ENCODE peak calls at places on chromosomes 12 and 14, in nine cellular contexts. A, P, M, L, Q, U, C, G and R are unnamed samples.

GRCh38 chr12:47360771-47361388 is 281.1 kb upstream of the AMIGO2 start:
- DNase-seq in A (no peak), P (peak), M (no peak), L (peak), Q (no peak), U (no peak), C (no peak), G (no peak), R (no peak)

GRCh38 chr12:26701604-26702215 is 131.3 kb downstream of the ITPR2 start:
- DNase-seq in A (no peak), P (no peak), M (no peak), L (peak), Q (no peak), U (peak), C (no peak), G (no peak), R (no peak)

GRCh38 chr14:104187931-104188726 is 49.7 kb downstream of the KIF26A start:
- DNase-seq in A (no peak), P (no peak), M (peak), L (no peak), Q (no peak), U (no peak), C (no peak), G (no peak), R (no peak)

GRCh38 chr12:47216150-47216677 is 136.5 kb upstream of the AMIGO2 start:
- DNase-seq in A (peak), P (peak), M (no peak), L (no peak), Q (peak), U (no peak), C (no peak), G (no peak), R (no peak)

GRCh38 chr12:2586159-2587035 is 208.4 kb upstream of the FKBP4 start:
- DNase-seq in A (no peak), P (no peak), M (peak), L (peak), Q (no peak), U (no peak), C (no peak), G (no peak), R (no peak)

GRCh38 chr12:19165446-19165845 is 35.9 kb downstream of the PLEKHA5 start:
- DNase-seq in A (no peak), P (no peak), M (no peak), L (no peak), Q (no peak), U (no peak), C (no peak), G (no peak), R (no peak)

GRCh38 chr14:72565917-72566316 is 328.0 kb downstream of the DPF3 start:
- DNase-seq in A (no peak), P (no peak), M (no peak), L (no peak), Q (no peak), U (no peak), C (no peak), G (no peak), R (no peak)

GRCh38 chr12:1691123-1692007 is 495 bp downstream of the ADIPOR2 start:
- DNase-seq in A (peak), P (no peak), M (peak), L (no peak), Q (no peak), U (peak), C (peak), G (peak), R (no peak)

GRCh38 chr12:104414581-104415305 is 42.0 kb upstream of the CHST11 start:
- DNase-seq in A (no peak), P (no peak), M (no peak), L (no peak), Q (no peak), U (no peak), C (no peak), G (no peak), R (no peak)

GRCh38 chr12:98399532-98399931 is 115.9 kb upstream of the TMPO start:
- DNase-seq in A (no peak), P (peak), M (no peak), L (no peak), Q (peak), U (no peak), C (peak), G (no peak), R (no peak)

GRCh38 chr14:20489093-20489994 is 16.0 kb upstream of the RNASE10 start:
- DNase-seq in A (no peak), P (no peak), M (no peak), L (no peak), Q (no peak), U (no peak), C (no peak), G (no peak), R (no peak)

GRCh38 chr14:96309128-96309906 is 53.3 kb downstream of the BDKRB1 start:
- DNase-seq in A (no peak), P (no peak), M (no peak), L (no peak), Q (no peak), U (no peak), C (no peak), G (no peak), R (no peak)

GRCh38 chr14:65179918-65180724 is 77.8 kb upstream of the MAX start:
- DNase-seq in A (peak), P (no peak), M (peak), L (no peak), Q (peak), U (no peak), C (no peak), G (no peak), R (no peak)

GRCh38 chr12:106954462-106955376 is 988 bp upstream of the TMEM263 start:
- DNase-seq in A (peak), P (peak), M (no peak), L (no peak), Q (peak), U (peak), C (no peak), G (no peak), R (no peak)

GRCh38 chr14:92121207-92121669 is 268 bp downstream of the NDUFB1 start:
- DNase-seq in A (no peak), P (no peak), M (peak), L (peak), Q (no peak), U (peak), C (no peak), G (no peak), R (no peak)

GRCh38 chr12:46379352-46379751 is 6.8 kb upstream of the SLC38A2 start:
- DNase-seq in A (no peak), P (no peak), M (no peak), L (no peak), Q (no peak), U (no peak), C (no peak), G (no peak), R (no peak)

GRCh38 chr12:39443704-39444234 is 849 bp upstream of the KIF21A start:
- DNase-seq in A (no peak), P (no peak), M (no peak), L (peak), Q (no peak), U (peak), C (no peak), G (no peak), R (no peak)

GRCh38 chr14:59576332-59577294 is at the start of gene CCDC175:
- DNase-seq in A (peak), P (peak), M (peak), L (no peak), Q (peak), U (peak), C (peak), G (peak), R (no peak)

GRCh38 chr12:19402743-19403400 is 36.4 kb upstream of the AEBP2 start:
- DNase-seq in A (no peak), P (no peak), M (peak), L (peak), Q (no peak), U (no peak), C (no peak), G (no peak), R (no peak)